ENCODE peak calls at places on chromosomes 6 and 20, in five cellular contexts. One of them, this sample, is unnamed.

GRCh38 chr6:1079525-1079924 is 232.4 kb upstream of the FOXQ1 start:
- DNase-seq in K562: no peak
- DNase-seq in HCT116: no peak
- DNase-seq in H1: no peak
- DNase-seq in HepG2: no peak
- DNase-seq in this sample: no peak

GRCh38 chr6:156883497-156884252 is 106.5 kb downstream of the ARID1B start:
- DNase-seq in K562: no peak
- DNase-seq in HCT116: no peak
- DNase-seq in HepG2: no peak
- DNase-seq in H1: no peak
- DNase-seq in this sample: no peak

GRCh38 chr6:72640622-72640930 is 18.7 kb downstream of the KCNQ5 start:
- DNase-seq in HCT116: no peak
- DNase-seq in HepG2: no peak
- DNase-seq in H1: no peak
- DNase-seq in K562: no peak
- DNase-seq in this sample: no peak

GRCh38 chr6:169499728-169500265 is 202.0 kb downstream of the WDR27 start:
- DNase-seq in HepG2: no peak
- DNase-seq in HCT116: no peak
- DNase-seq in K562: no peak
- DNase-seq in H1: no peak
- DNase-seq in this sample: no peak

GRCh38 chr20:55103188-55103587 is 627.8 kb downstream of the DOK5 start:
- DNase-seq in HepG2: no peak
- DNase-seq in HCT116: no peak
- DNase-seq in K562: peak
- DNase-seq in H1: no peak
- DNase-seq in this sample: no peak

GRCh38 chr20:43529051-43529450 is 21.6 kb downstream of the L3MBTL1 start:
- DNase-seq in H1: no peak
- DNase-seq in HCT116: no peak
- DNase-seq in K562: no peak
- DNase-seq in HepG2: no peak
- DNase-seq in this sample: no peak

GRCh38 chr6:17091122-17091521 is 10.7 kb upstream of the STMND1 start:
- DNase-seq in HepG2: no peak
- DNase-seq in K562: no peak
- DNase-seq in HCT116: no peak
- DNase-seq in H1: no peak
- DNase-seq in this sample: no peak

GRCh38 chr6:116446399-116446798 is 14.8 kb upstream of the CALHM6 start:
- DNase-seq in H1: no peak
- DNase-seq in HepG2: no peak
- DNase-seq in K562: no peak
- DNase-seq in HCT116: no peak
- DNase-seq in this sample: no peak

GRCh38 chr6:152089992-152090391 is 282.5 kb downstream of the ESR1 start:
- DNase-seq in H1: no peak
- DNase-seq in HCT116: no peak
- DNase-seq in K562: no peak
- DNase-seq in HepG2: no peak
- DNase-seq in this sample: no peak

GRCh38 chr6:55953384-55953783 is 78.0 kb upstream of the BMP5 start:
- DNase-seq in HCT116: peak
- DNase-seq in HepG2: peak
- DNase-seq in H1: no peak
- DNase-seq in K562: no peak
- DNase-seq in this sample: no peak

GRCh38 chr20:32207626-32208498 is at the start of the genes PLAGL2 and POFUT1:
- DNase-seq in H1: no peak
- DNase-seq in HCT116: peak
- DNase-seq in K562: peak
- DNase-seq in HepG2: peak
- DNase-seq in this sample: peak

GRCh38 chr20:59145926-59146800 is 17.5 kb upstream of the ZNF831 start:
- DNase-seq in K562: no peak
- DNase-seq in HepG2: no peak
- DNase-seq in HCT116: no peak
- DNase-seq in H1: no peak
- DNase-seq in this sample: no peak

GRCh38 chr20:56630086-56630493 is 984 bp downstream of the TFAP2C start:
- DNase-seq in H1: peak
- DNase-seq in K562: peak
- DNase-seq in HepG2: no peak
- DNase-seq in HCT116: peak
- DNase-seq in this sample: no peak

GRCh38 chr20:18647777-18648176 is 59.9 kb downstream of the DTD1 start:
- DNase-seq in K562: no peak
- DNase-seq in H1: no peak
- DNase-seq in HepG2: no peak
- DNase-seq in HCT116: no peak
- DNase-seq in this sample: no peak

GRCh38 chr6:152309648-152310047 is 327.5 kb downstream of the SYNE1 start:
- DNase-seq in K562: no peak
- DNase-seq in H1: no peak
- DNase-seq in HCT116: no peak
- DNase-seq in HepG2: no peak
- DNase-seq in this sample: no peak

GRCh38 chr6:16419636-16420331 is 181.4 kb downstream of the GMPR start:
- DNase-seq in H1: no peak
- DNase-seq in HCT116: no peak
- DNase-seq in K562: no peak
- DNase-seq in HepG2: no peak
- DNase-seq in this sample: peak

GRCh38 chr20:33686008-33686983 is at the start of gene E2F1:
- DNase-seq in HepG2: peak
- DNase-seq in K562: peak
- DNase-seq in H1: no peak
- DNase-seq in HCT116: peak
- DNase-seq in this sample: peak

GRCh38 chr20:36313936-36314335 is 7.8 kb downstream of the DLGAP4 start:
- DNase-seq in H1: no peak
- DNase-seq in HCT116: no peak
- DNase-seq in HepG2: no peak
- DNase-seq in K562: no peak
- DNase-seq in this sample: no peak

GRCh38 chr6:15427360-15428070 is 181.6 kb downstream of the JARID2 start:
- DNase-seq in K562: no peak
- DNase-seq in HCT116: no peak
- DNase-seq in H1: no peak
- DNase-seq in HepG2: no peak
- DNase-seq in this sample: no peak

GRCh38 chr20:25247666-25248500 is at the start of gene PYGB:
- DNase-seq in H1: peak
- DNase-seq in HCT116: peak
- DNase-seq in K562: peak
- DNase-seq in HepG2: peak
- DNase-seq in this sample: peak
- TF ChIP-seq ZNF274 in H1: no peak
- TF ChIP-seq ZNF274 in HCT116: no peak
- TF ChIP-seq ZNF274 in K562: no peak
- TF ChIP-seq ZNF274 in HepG2: peak
- TF ChIP-seq ZNF274 in this sample: no peak

GRCh38 chr6:4728949-4729348 is 47.3 kb upstream of the CDYL start:
- DNase-seq in HCT116: no peak
- DNase-seq in K562: no peak
- DNase-seq in HepG2: no peak
- DNase-seq in H1: no peak
- DNase-seq in this sample: no peak

GRCh38 chr6:4728436-4728769 is 47.8 kb upstream of the CDYL start:
- DNase-seq in HCT116: no peak
- DNase-seq in K562: no peak
- DNase-seq in H1: no peak
- DNase-seq in HepG2: no peak
- DNase-seq in this sample: no peak

GRCh38 chr6:4727671-4728435 is 48.4 kb upstream of the CDYL start:
- DNase-seq in HepG2: peak
- DNase-seq in HCT116: no peak
- DNase-seq in H1: no peak
- DNase-seq in K562: peak
- DNase-seq in this sample: no peak

GRCh38 chr6:4723383-4723782 is 52.8 kb upstream of the CDYL start:
- DNase-seq in K562: no peak
- DNase-seq in H1: no peak
- DNase-seq in HCT116: no peak
- DNase-seq in HepG2: no peak
- DNase-seq in this sample: no peak

DNA sequence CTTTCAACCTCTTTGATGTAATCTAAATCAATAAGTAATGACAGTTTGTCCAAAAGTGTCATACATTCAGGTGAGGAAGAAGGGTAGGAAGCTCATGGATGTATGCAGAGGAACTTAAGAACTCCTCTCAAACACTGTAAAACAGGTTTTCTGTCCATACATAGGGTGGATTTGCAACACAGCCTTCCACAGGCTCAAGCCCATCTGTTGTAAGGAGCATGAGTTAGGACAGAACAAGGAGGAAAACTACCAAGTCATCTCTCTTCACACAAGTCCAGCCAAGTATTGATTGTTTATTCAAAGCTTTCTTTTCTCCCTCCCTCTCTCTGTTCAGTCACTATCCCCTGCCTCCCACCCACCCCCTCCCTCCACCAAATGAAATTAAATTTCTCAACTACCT is 49.0 kb upstream of the CDYL start:
- DNase-seq in HepG2: no peak
- DNase-seq in K562: no peak
- DNase-seq in H1: no peak
- DNase-seq in HCT116: no peak
- DNase-seq in this sample: no peak
- TF ChIP-seq SIN3A in HepG2: no peak
- TF ChIP-seq SIN3A in K562: no peak
- TF ChIP-seq SIN3A in H1: no peak
- TF ChIP-seq SIN3A in HCT116: no peak
- TF ChIP-seq SIN3A in this sample: no peak

GRCh38 chr20:52484438-52484837 is 292.9 kb upstream of the ZFP64 start:
- DNase-seq in HepG2: no peak
- DNase-seq in H1: no peak
- DNase-seq in K562: no peak
- DNase-seq in HCT116: no peak
- DNase-seq in this sample: no peak

GRCh38 chr20:52481443-52481842 is 289.9 kb upstream of the ZFP64 start:
- DNase-seq in HepG2: no peak
- DNase-seq in H1: no peak
- DNase-seq in K562: no peak
- DNase-seq in HCT116: no peak
- DNase-seq in this sample: no peak

GRCh38 chr20:52476074-52476751 is 284.6 kb upstream of the ZFP64 start:
- DNase-seq in H1: no peak
- DNase-seq in HCT116: no peak
- DNase-seq in HepG2: no peak
- DNase-seq in K562: no peak
- DNase-seq in this sample: no peak

GRCh38 chr20:52483382-52483781 is 291.8 kb upstream of the ZFP64 start:
- DNase-seq in H1: no peak
- DNase-seq in K562: no peak
- DNase-seq in HCT116: no peak
- DNase-seq in HepG2: no peak
- DNase-seq in this sample: no peak

DNA sequence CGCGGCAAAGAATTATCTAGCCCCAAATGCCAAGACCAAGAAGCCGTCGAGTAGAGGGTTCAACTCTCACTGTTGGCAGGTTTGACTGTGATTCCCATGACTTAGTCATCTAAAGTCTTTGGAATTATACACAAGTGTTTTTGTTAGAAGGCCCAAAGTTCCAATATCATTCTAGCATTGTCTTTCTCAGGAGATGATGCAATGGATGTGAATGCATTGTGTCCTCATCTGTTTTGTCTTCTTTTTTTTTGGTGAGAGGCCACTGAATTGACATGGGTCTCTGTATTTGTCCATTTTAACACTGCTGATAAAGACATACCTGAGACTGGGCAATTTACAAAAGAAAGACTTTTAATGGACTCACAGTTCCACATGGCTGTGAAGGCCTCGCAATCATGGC is 290.5 kb upstream of the ZFP64 start:
- DNase-seq in H1: no peak
- DNase-seq in HCT116: no peak
- DNase-seq in HepG2: no peak
- DNase-seq in K562: no peak
- DNase-seq in this sample: no peak
- TF ChIP-seq ZNF274 in H1: no peak
- TF ChIP-seq ZNF274 in HCT116: no peak
- TF ChIP-seq ZNF274 in HepG2: no peak
- TF ChIP-seq ZNF274 in K562: no peak
- TF ChIP-seq ZNF274 in this sample: no peak

GRCh38 chr6:42128460-42129359 is 13.7 kb downstream of the C6orf132 start:
- DNase-seq in K562: peak
- DNase-seq in HCT116: no peak
- DNase-seq in HepG2: no peak
- DNase-seq in H1: no peak
- DNase-seq in this sample: no peak

GRCh38 chr6:42135161-42135560 is 7.3 kb downstream of the C6orf132 start:
- DNase-seq in H1: no peak
- DNase-seq in HCT116: no peak
- DNase-seq in HepG2: no peak
- DNase-seq in K562: no peak
- DNase-seq in this sample: no peak

GRCh38 chr6:42129360-42129676 is 13.1 kb downstream of the C6orf132 start:
- DNase-seq in K562: no peak
- DNase-seq in H1: no peak
- DNase-seq in HCT116: no peak
- DNase-seq in HepG2: no peak
- DNase-seq in this sample: no peak

GRCh38 chr6:42133926-42134325 is 8.5 kb downstream of the C6orf132 start:
- DNase-seq in K562: no peak
- DNase-seq in HepG2: no peak
- DNase-seq in HCT116: no peak
- DNase-seq in H1: no peak
- DNase-seq in this sample: no peak

DNA sequence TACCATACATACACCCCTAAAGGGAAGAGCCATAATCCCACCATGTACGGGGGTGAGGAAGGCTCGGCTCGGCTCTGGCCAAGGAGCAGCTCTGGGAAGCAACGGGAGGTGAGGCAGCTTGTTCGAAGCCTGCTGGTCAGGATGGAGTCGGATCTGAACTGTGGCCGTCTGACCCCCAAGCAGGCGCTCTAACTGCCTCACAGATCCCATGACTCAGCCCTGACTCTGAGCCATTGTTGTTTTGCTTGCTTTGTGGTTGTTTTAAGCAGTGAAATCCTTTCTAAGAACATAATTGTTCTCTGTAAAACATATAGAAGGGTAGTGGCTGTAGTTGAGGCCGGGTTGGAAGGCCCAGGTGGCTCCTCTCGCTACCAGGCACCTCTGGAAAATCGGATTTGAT is 10.9 kb downstream of the C6orf132 start:
- DNase-seq in K562: no peak
- DNase-seq in H1: no peak
- DNase-seq in HepG2: no peak
- DNase-seq in HCT116: no peak
- DNase-seq in this sample: no peak
- TF ChIP-seq SIN3A in K562: no peak
- TF ChIP-seq SIN3A in H1: no peak
- TF ChIP-seq SIN3A in HepG2: no peak
- TF ChIP-seq SIN3A in HCT116: no peak
- TF ChIP-seq SIN3A in this sample: no peak

This sample was measured in GM12878.